ENCODE peak calls at places on chromosomes 13 and 19, in six cellular contexts. L is NCI-H1417, X is GOT3, B is activated gamma-delta T cell treated with Interleukin-2 at 50 U/mL for 16 hours, C is EL, T is neuronal stem cell. R is an unnamed sample.

GRCh38 chr19:14432817-14433453 is at the start of gene PKN1:
- DNase-seq in T (peak), L (peak), X (no peak), C (peak), B (peak), R (peak)

GRCh38 chr19:35513975-35514809 is 743 bp upstream of the DMKN start:
- DNase-seq in T (no peak), C (peak), X (no peak), L (no peak), B (no peak), R (peak)

GRCh38 chr19:29672933-29673336 is 7.7 kb downstream of the PLEKHF1 start:
- DNase-seq in C (no peak), L (no peak), X (no peak), B (peak), T (no peak), R (no peak)

GRCh38 chr19:4316940-4317339 is 12.5 kb downstream of the FSD1 start:
- DNase-seq in T (no peak), L (no peak), C (no peak), X (no peak), B (no peak), R (no peak)

GRCh38 chr19:23474761-23475160 is 79.5 kb upstream of the ZNF91 start:
- DNase-seq in T (no peak), C (no peak), L (no peak), B (no peak), X (no peak), R (no peak)

GRCh38 chr13:45120967-45121366 is 657 bp downstream of the GTF2F2 start:
- DNase-seq in X (no peak), C (peak), T (no peak), L (no peak), B (no peak), R (no peak)

GRCh38 chr19:44848805-44849457 is 2.8 kb downstream of the NECTIN2 start:
- DNase-seq in L (no peak), X (no peak), C (peak), T (peak), B (no peak), R (peak)

GRCh38 chr19:58007285-58007684 is 4.7 kb upstream of the ZNF606 start:
- DNase-seq in T (no peak), X (no peak), L (no peak), C (no peak), B (no peak), R (no peak)

GRCh38 chr19:44723952-44724319 is 24.6 kb upstream of the BCL3 start:
- DNase-seq in T (peak), B (peak), L (peak), X (peak), C (peak), R (peak)

GRCh38 chr19:49142866-49143335 is 12.3 kb downstream of the HRC start:
- DNase-seq in B (peak), C (peak), X (peak), T (peak), L (peak), R (peak)

GRCh38 chr19:6378036-6378435 is 2.3 kb upstream of the PSPN start:
- DNase-seq in C (peak), T (no peak), L (no peak), X (no peak), B (no peak), R (peak)

R was measured in nephron progenitor cell.